ENCODE peak calls at places on chromosomes 1 and 21, in seven cellular contexts. Z is heart left ventricle, A is fibroblast of mammary gland, K is HFF-Myc, T is lower lobe of right lung, G is fibroblast of the aortic adventitia, V is fibroblast of lung. X is an unnamed sample.

GRCh38 chr1:116908821-116909510 is 750 bp upstream of the PTGFRN start:
- DNase-seq in Z (no peak), A (no peak), K (no peak), T (no peak), G (no peak), V (no peak), X (no peak)

GRCh38 chr1:41773144-41773571 is 145.6 kb downstream of the HIVEP3 start:
- DNase-seq in Z (no peak), A (peak), K (no peak), T (no peak), G (peak), V (peak), X (peak)

GRCh38 chr1:158458263-158458662 is 3.4 kb upstream of the OR10K1 start:
- DNase-seq in Z (no peak), A (no peak), K (no peak), T (no peak), G (no peak), V (no peak), X (no peak)

GRCh38 chr1:147515046-147515869 is 26.0 kb upstream of the BCL9 start:
- DNase-seq in Z (no peak), A (peak), K (peak), T (no peak), G (peak), V (peak), X (peak)

GRCh38 chr1:38919075-38919474 is 22.6 kb downstream of the RHBDL2 start:
- DNase-seq in Z (no peak), A (no peak), K (no peak), T (no peak), G (no peak), V (no peak), X (no peak)

GRCh38 chr1:186435336-186435735 is 25.6 kb downstream of the PDC start:
- DNase-seq in Z (no peak), A (peak), K (no peak), T (no peak), G (peak), V (peak), X (peak)

GRCh38 chr1:72567511-72567910 is 285.2 kb upstream of the NEGR1 start:
- DNase-seq in Z (no peak), A (peak), K (peak), T (no peak), G (peak), V (peak), X (peak)

GRCh38 chr21:43362306-43362927 is 64.5 kb downstream of the SIK1 start:
- DNase-seq in Z (peak), A (peak), K (peak), T (peak), G (peak), V (peak), X (peak)

GRCh38 chr1:23210351-23210785 is 6.9 kb downstream of the HTR1D start:
- DNase-seq in Z (no peak), A (no peak), K (no peak), T (no peak), G (no peak), V (no peak), X (no peak)

GRCh38 chr1:16143566-16144324 is 12.1 kb downstream of the EPHA2 start:
- DNase-seq in Z (peak), A (no peak), K (no peak), T (peak), G (no peak), V (peak), X (peak)

GRCh38 chr1:15058261-15058660 is 95.3 kb upstream of the TMEM51 start:
- DNase-seq in Z (no peak), A (no peak), K (no peak), T (no peak), G (no peak), V (no peak), X (no peak)

GRCh38 chr21:45080232-45080631 is 5.9 kb downstream of the ADARB1 start:
- DNase-seq in Z (no peak), A (no peak), K (no peak), T (no peak), G (no peak), V (no peak), X (no peak)

GRCh38 chr1:162087574-162087973 is 18.1 kb downstream of the NOS1AP start:
- DNase-seq in Z (no peak), A (no peak), K (no peak), T (no peak), G (no peak), V (no peak), X (no peak)

GRCh38 chr1:245932302-245932972 is 574.6 kb downstream of the SMYD3 start:
- DNase-seq in Z (no peak), A (no peak), K (no peak), T (no peak), G (no peak), V (no peak), X (no peak)

GRCh38 chr1:190436615-190437014 is 41.0 kb downstream of the BRINP3 start:
- DNase-seq in Z (no peak), A (peak), K (peak), T (no peak), G (peak), V (peak), X (peak)

GRCh38 chr1:233166896-233167295 is 128.6 kb downstream of the PCNX2 start:
- DNase-seq in Z (no peak), A (no peak), K (no peak), T (no peak), G (no peak), V (no peak), X (peak)

GRCh38 chr21:44428281-44428942 is 26.9 kb upstream of the LRRC3 start:
- DNase-seq in Z (no peak), A (no peak), K (no peak), T (peak), G (no peak), V (no peak), X (no peak)

GRCh38 chr1:241419986-241420385 is 63.0 kb upstream of the RGS7 start:
- DNase-seq in Z (no peak), A (no peak), K (no peak), T (no peak), G (peak), V (no peak), X (no peak)

GRCh38 chr1:68542586-68542985 is 45.7 kb upstream of the DEPDC1 start:
- DNase-seq in Z (no peak), A (peak), K (no peak), T (no peak), G (no peak), V (peak), X (peak)

GRCh38 chr1:193891783-193892182 is 705.4 kb upstream of the B3GALT2 start:
- DNase-seq in Z (no peak), A (no peak), K (no peak), T (no peak), G (no peak), V (no peak), X (no peak)

GRCh38 chr1:100882622-100883186 is 11.9 kb downstream of the EXTL2 start:
- DNase-seq in Z (no peak), A (no peak), K (no peak), T (peak), G (no peak), V (no peak), X (no peak)

GRCh38 chr1:63843884-63844283 is 70.1 kb downstream of the ROR1 start:
- DNase-seq in Z (no peak), A (no peak), K (no peak), T (no peak), G (no peak), V (no peak), X (no peak)
- TF ChIP-seq CTCF in Z (no peak), A (no peak), K (no peak), T (no peak), G (no peak), V (no peak), X (no peak)

GRCh38 chr21:40371329-40371728 is 475.6 kb downstream of the DSCAM start:
- DNase-seq in Z (no peak), A (no peak), K (no peak), T (no peak), G (no peak), V (no peak), X (no peak)
- H3K4me3 ChIP-seq in Z (no peak), A (no peak), K (no peak), T (no peak), G (no peak), V (no peak), X (no peak)

GRCh38 chr1:201310251-201310985 is 27.1 kb downstream of the PKP1 start:
- DNase-seq in Z (no peak), A (no peak), K (no peak), T (peak), G (no peak), V (no peak), X (no peak)

GRCh38 chr1:201307760-201308499 is 24.6 kb downstream of the PKP1 start:
- DNase-seq in Z (no peak), A (no peak), K (no peak), T (no peak), G (no peak), V (no peak), X (no peak)

GRCh38 chr1:201311356-201312011 is 28.2 kb downstream of the PKP1 start:
- DNase-seq in Z (no peak), A (no peak), K (no peak), T (peak), G (no peak), V (no peak), X (no peak)

GRCh38 chr1:201310986-201311355 is 27.7 kb downstream of the PKP1 start:
- DNase-seq in Z (peak), A (no peak), K (no peak), T (peak), G (no peak), V (peak), X (no peak)

GRCh38 chr1:201309420-201309819 is 26.1 kb downstream of the PKP1 start:
- DNase-seq in Z (peak), A (no peak), K (no peak), T (peak), G (peak), V (peak), X (peak)
- TF ChIP-seq CTCF in Z (peak), A (no peak), K (no peak), T (peak), G (no peak), V (no peak), X (no peak)

DNA sequence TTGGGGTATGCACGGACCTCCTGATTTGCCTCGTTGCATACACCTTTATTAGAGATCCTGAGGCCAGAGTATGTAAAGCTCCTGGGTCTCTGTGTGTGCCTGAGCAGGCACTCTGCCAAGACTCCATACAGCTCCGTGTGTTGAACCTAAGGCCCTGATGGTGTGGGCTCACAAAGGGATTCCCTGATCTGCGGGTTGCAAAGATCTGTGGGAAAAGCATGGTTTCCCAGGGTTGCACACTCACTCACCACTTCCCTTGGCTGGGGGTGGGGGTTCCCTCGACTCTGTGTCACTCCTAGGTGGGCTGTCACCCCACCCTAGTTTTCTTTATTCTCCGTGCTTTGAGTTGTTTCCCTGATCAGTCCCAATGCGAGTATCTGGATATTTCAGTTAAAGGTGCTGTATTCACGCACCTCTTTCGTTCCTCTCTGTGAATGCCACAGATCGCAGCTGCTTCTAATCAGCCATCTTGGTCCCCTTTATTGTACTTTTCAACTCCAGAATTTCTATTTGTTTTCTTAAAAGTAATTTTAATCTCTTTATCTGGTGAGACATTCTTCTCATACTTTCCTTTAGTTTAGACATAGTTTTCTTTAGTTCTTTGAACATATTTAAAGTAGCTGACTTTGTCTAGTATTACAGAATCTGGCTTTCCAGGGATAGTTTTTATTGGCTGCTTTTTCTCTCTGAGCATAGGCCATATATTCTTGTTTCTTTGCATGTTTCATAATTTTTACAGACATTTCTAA is 39.0 kb upstream of the F3 start:
- DNase-seq in Z (no peak), A (no peak), K (no peak), T (no peak), G (peak), V (peak), X (no peak)
- H3K4me3 ChIP-seq in Z (no peak), A (no peak), K (no peak), T (no peak), G (no peak), V (no peak), X (no peak)

GRCh38 chr1:1434812-1435093 is 737 bp upstream of the VWA1 start:
- DNase-seq in Z (no peak), A (no peak), K (no peak), T (no peak), G (no peak), V (no peak), X (no peak)

GRCh38 chr1:1432951-1433803 is 2.3 kb upstream of the VWA1 start:
- DNase-seq in Z (peak), A (no peak), K (no peak), T (peak), G (no peak), V (peak), X (peak)

GRCh38 chr1:1435094-1435903 is at the start of gene VWA1:
- DNase-seq in Z (peak), A (peak), K (no peak), T (peak), G (peak), V (peak), X (peak)

GRCh38 chr1:1433804-1434130 is 1.7 kb upstream of the VWA1 start:
- DNase-seq in Z (peak), A (peak), K (no peak), T (no peak), G (peak), V (peak), X (peak)

DNA sequence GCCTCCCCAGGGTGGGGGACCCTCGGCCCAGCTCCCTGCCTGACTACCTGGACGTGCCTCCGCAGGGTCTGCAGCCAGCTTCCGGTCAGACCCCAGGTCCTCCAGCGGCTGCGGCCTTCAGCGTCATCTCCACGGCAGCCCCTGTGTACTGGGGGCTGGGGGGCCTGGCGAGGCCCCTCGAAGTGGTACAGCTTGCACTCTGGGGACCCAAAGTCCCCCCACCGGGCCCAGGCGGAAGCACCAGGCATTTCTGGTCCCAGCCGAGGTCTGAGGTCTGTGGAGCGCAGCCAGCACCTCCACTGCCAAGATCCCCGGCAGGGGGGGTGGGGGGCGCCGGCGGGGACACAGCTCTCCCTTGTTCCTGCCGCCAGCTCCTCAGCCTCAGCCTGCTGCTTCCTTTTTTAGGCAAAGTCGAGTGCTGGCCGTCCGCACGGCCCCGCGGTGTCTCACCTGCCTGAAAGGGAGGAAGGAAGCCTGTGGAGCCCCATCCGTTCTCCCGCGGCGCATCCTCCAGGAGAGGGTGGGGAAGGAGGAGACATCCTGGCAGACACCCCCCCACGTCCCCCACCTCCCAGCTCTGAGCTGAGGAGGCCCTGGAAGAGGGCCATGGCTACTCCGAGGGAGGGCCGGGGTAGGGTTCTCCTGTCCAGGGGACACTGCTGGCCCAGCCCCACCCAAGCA is 1.2 kb upstream of the VWA1 start:
- DNase-seq in Z (peak), A (no peak), K (no peak), T (peak), G (no peak), V (peak), X (no peak)
- TF ChIP-seq CTCF in Z (no peak), A (no peak), K (no peak), T (no peak), G (no peak), V (no peak), X (no peak)

GRCh38 chr1:151286619-151287340 is 4.7 kb downstream of the ZNF687 start:
- DNase-seq in Z (no peak), A (no peak), K (no peak), T (no peak), G (no peak), V (no peak), X (no peak)

GRCh38 chr1:151281969-151282882 is at the start of gene ZNF687:
- DNase-seq in Z (peak), A (peak), K (peak), T (peak), G (peak), V (peak), X (peak)

GRCh38 chr1:151282883-151283725 is 1.0 kb downstream of the ZNF687 start:
- DNase-seq in Z (peak), A (no peak), K (no peak), T (peak), G (no peak), V (peak), X (peak)

GRCh38 chr1:151281225-151281968 is 702 bp upstream of the ZNF687 start:
- DNase-seq in Z (peak), A (peak), K (peak), T (peak), G (peak), V (peak), X (peak)

GRCh38 chr1:151284013-151284577 is 2.0 kb downstream of the ZNF687 start:
- DNase-seq in Z (no peak), A (no peak), K (no peak), T (no peak), G (no peak), V (no peak), X (no peak)
- H3K4me3 ChIP-seq in Z (no peak), A (no peak), K (peak), T (peak), G (peak), V (peak), X (peak)